ENCODE peak calls at places on chromosomes 4 and X, in seven cellular contexts. X, W, K, G, A, I and U are unnamed samples.

GRCh38 chr4:54607521-54607920 is 50.2 kb upstream of the KIT start:
- DNase-seq in X (no peak), W (no peak), K (no peak), G (no peak), A (no peak), I (no peak), U (no peak)

GRCh38 chrX:31708116-31708515 is 636.3 kb upstream of the FTHL17 start:
- DNase-seq in X (no peak), W (no peak), K (no peak), G (no peak), A (no peak), I (no peak), U (no peak)

GRCh38 chr4:122117743-122118142 is 34.4 kb upstream of the BLTP1 start:
- DNase-seq in X (no peak), W (no peak), K (no peak), G (no peak), A (no peak), I (no peak), U (no peak)

GRCh38 chrX:46180258-46180687 is 364.9 kb downstream of the ZNF674 start:
- DNase-seq in X (no peak), W (peak; percentile 48), K (no peak), G (no peak), A (no peak), I (no peak), U (no peak)

GRCh38 chr4:184359905-184360304 is 114.4 kb downstream of the IRF2 start:
- DNase-seq in X (no peak), W (no peak), K (no peak), G (no peak), A (no peak), I (no peak), U (no peak)

GRCh38 chrX:153953892-153954617 is 9.6 kb upstream of the RENBP start:
- DNase-seq in X (no peak), W (no peak), K (no peak), G (no peak), A (no peak), I (no peak), U (no peak)

GRCh38 chr4:39718366-39719323 is 20.7 kb downstream of the UBE2K start:
- DNase-seq in X (no peak), W (no peak), K (no peak), G (no peak), A (no peak), I (no peak), U (peak; percentile 17)

GRCh38 chr4:143424276-143424675 is 87.6 kb downstream of the GAB1 start:
- DNase-seq in X (no peak), W (no peak), K (no peak), G (no peak), A (no peak), I (no peak), U (no peak)

GRCh38 chr4:150348079-150348478 is 233.9 kb upstream of the MAB21L2 start:
- DNase-seq in X (no peak), W (no peak), K (no peak), G (no peak), A (no peak), I (no peak), U (no peak)

GRCh38 chr4:185104733-185105132 is 38.3 kb upstream of the SLC25A4 start:
- DNase-seq in X (no peak), W (no peak), K (no peak), G (no peak), A (no peak), I (no peak), U (no peak)

GRCh38 chrX:146863566-146863965 is 49.0 kb upstream of the CXorf51A start:
- DNase-seq in X (no peak), W (no peak), K (no peak), G (no peak), A (no peak), I (no peak), U (no peak)

GRCh38 chr4:134720030-134720429 is 518.4 kb upstream of the PABPC4L start:
- DNase-seq in X (no peak), W (no peak), K (no peak), G (no peak), A (no peak), I (no peak), U (no peak)